ENCODE peak calls at places on chromosome 17, in seven cellular contexts. Z, A, Q, T, G, V and M are unnamed samples.
A peak's percentile ranks its signal among the peaks of the same experiment; 100 is the strongest.

GRCh38 chr17:4625181-4625601 is 16.3 kb downstream of the ALOX15 start:
- DNase-seq in Z (no peak), A (no peak), Q (no peak), T (no peak), G (no peak), V (no peak), M (no peak)

GRCh38 chr17:7309628-7310027 is 2.2 kb downstream of the EIF5A start:
- DNase-seq in Z (no peak), A (no peak), Q (no peak), T (no peak), G (no peak), V (no peak), M (no peak)

GRCh38 chr17:8803531-8804416 is 4.6 kb upstream of the MFSD6L start:
- DNase-seq in Z (no peak), A (no peak), Q (peak; percentile 43), T (peak; percentile 76), G (peak; percentile 37), V (no peak), M (no peak)

GRCh38 chr17:39929657-39930407 is 2.3 kb downstream of the LRRC3C start:
- DNase-seq in Z (no peak), A (no peak), Q (no peak), T (no peak), G (no peak), V (no peak), M (no peak)

GRCh38 chr17:64992325-64992802 is 64.2 kb downstream of the GNA13 start:
- DNase-seq in Z (no peak), A (no peak), Q (no peak), T (peak; percentile 18), G (no peak), V (no peak), M (no peak)

GRCh38 chr17:27360507-27360906 is 66.6 kb downstream of the WSB1 start:
- DNase-seq in Z (no peak), A (no peak), Q (no peak), T (no peak), G (no peak), V (no peak), M (no peak)

GRCh38 chr17:5823219-5823618 is 238.9 kb upstream of the NLRP1 start:
- DNase-seq in Z (no peak), A (no peak), Q (no peak), T (no peak), G (no peak), V (no peak), M (no peak)

GRCh38 chr17:42304187-42305030 is 16.1 kb downstream of the STAT5A start:
- DNase-seq in Z (no peak), A (no peak), Q (no peak), T (no peak), G (no peak), V (no peak), M (no peak)

GRCh38 chr17:72967263-72967962 is 125.1 kb downstream of the SLC39A11 start:
- DNase-seq in Z (no peak), A (no peak), Q (no peak), T (no peak), G (no peak), V (no peak), M (no peak)

GRCh38 chr17:35778641-35779196 is 16.7 kb downstream of the MMP28 start:
- DNase-seq in Z (no peak), A (no peak), Q (no peak), T (no peak), G (no peak), V (no peak), M (no peak)

GRCh38 chr17:81917565-81918332 is at the start of gene SIRT7:
- DNase-seq in Z (peak; percentile 85), A (peak; percentile 93), Q (peak; percentile 75), T (peak; percentile 92), G (peak; percentile 94), V (peak; percentile 75), M (peak; percentile 68)

GRCh38 chr17:77054926-77055325 is 85.8 kb upstream of the SEC14L1 start:
- DNase-seq in Z (no peak), A (peak; percentile 16), Q (no peak), T (no peak), G (no peak), V (no peak), M (no peak)

GRCh38 chr17:77045441-77046041 is 95.2 kb upstream of the SEC14L1 start:
- DNase-seq in Z (no peak), A (no peak), Q (no peak), T (no peak), G (no peak), V (no peak), M (no peak)

GRCh38 chr17:77049440-77049839 is 91.3 kb upstream of the SEC14L1 start:
- DNase-seq in Z (no peak), A (no peak), Q (no peak), T (no peak), G (peak; percentile 37), V (no peak), M (no peak)
- TF ChIP-seq CTCF in Z (no peak), A (no peak), Q (no peak), T (no peak), G (peak; percentile 52), V (no peak), M (no peak)

GRCh38 chr17:33500141-33500540 is 207.0 kb upstream of the ASIC2 start:
- DNase-seq in Z (no peak), A (no peak), Q (no peak), T (no peak), G (no peak), V (no peak), M (no peak)

GRCh38 chr17:33499025-33499424 is 205.9 kb upstream of the ASIC2 start:
- DNase-seq in Z (no peak), A (no peak), Q (no peak), T (no peak), G (no peak), V (no peak), M (no peak)

GRCh38 chr17:33504571-33504970 is 211.5 kb upstream of the ASIC2 start:
- DNase-seq in Z (no peak), A (no peak), Q (no peak), T (no peak), G (no peak), V (no peak), M (no peak)

GRCh38 chr17:33498069-33498468 is 205.0 kb upstream of the ASIC2 start:
- DNase-seq in Z (no peak), A (no peak), Q (no peak), T (peak; percentile 90), G (no peak), V (no peak), M (no peak)

DNA sequence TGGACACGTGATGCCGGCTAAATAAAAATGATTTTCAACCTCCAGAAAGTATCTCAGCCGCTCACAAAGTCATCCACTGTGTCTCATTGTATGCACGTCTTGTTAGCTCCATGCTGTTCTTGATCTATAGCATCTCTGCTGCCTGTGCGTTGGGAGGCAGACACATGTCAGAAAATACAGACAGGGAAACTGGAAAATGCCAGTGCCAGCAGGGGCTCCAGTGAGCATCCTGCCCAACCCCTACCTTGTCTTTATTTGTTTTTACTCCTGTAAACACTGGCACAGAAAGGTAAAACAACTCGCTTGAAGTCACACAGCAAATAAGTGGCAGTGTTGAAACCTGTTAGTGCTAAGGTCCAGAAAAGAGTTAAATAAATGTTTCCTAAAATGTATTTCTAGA is 208.1 kb upstream of the ASIC2 start:
- DNase-seq in Z (no peak), A (no peak), Q (no peak), T (no peak), G (no peak), V (no peak), M (no peak)
- TF ChIP-seq CTCF in Z (no peak), A (peak; percentile 19), Q (no peak), T (no peak), G (no peak), V (no peak), M (no peak)

GRCh38 chr17:49788443-49789277 is at the start of gene KAT7:
- DNase-seq in Z (peak; percentile 99), A (peak; percentile 99), Q (peak; percentile 99), T (peak; percentile 100), G (peak; percentile 100), V (peak; percentile 99), M (peak; percentile 97)
- TF ChIP-seq CTCF in Z (no peak), A (no peak), Q (no peak), T (no peak), G (no peak), V (no peak), M (no peak)

DNA sequence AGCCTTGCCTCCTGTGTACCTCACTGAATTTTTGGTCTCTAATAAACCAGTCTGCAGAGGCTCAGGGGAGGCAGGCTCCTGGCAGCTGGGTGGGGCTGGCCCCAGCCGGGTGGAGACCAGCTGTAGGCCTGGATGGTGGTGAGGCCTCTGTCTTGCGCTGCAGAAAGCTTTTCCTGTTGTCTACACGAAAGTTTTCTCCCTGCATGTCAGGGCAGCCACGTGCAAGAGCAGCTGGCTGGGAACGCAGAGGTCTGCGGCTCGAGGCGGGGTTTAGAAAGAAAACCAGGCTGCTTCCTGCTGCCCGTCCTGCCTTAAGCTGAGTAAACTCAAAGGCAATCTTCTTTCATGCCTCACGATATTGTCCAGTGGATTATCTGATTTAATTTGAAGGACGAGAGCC is 2.4 kb downstream of the SERPINF1 start:
- DNase-seq in Z (peak; percentile 83), A (no peak), Q (no peak), T (peak; percentile 96), G (no peak), V (peak; percentile 74), M (no peak)
- TF ChIP-seq CTCF in Z (no peak), A (no peak), Q (no peak), T (no peak), G (no peak), V (no peak), M (no peak)

GRCh38 chr17:79835470-79835899 is 3.8 kb downstream of the CBX4 start:
- DNase-seq in Z (peak; percentile 27), A (peak; percentile 69), Q (peak; percentile 57), T (no peak), G (no peak), V (no peak), M (no peak)
- TF ChIP-seq CTCF in Z (no peak), A (peak; percentile 27), Q (no peak), T (no peak), G (no peak), V (no peak), M (no peak)

GRCh38 chr17:21163101-21163500 is 36.3 kb downstream of the DHRS7B start:
- DNase-seq in Z (no peak), A (no peak), Q (no peak), T (no peak), G (no peak), V (no peak), M (no peak)
- TF ChIP-seq CTCF in Z (no peak), A (peak; percentile 27), Q (no peak), T (no peak), G (no peak), V (no peak), M (peak; percentile 32)

GRCh38 chr17:33927732-33928133 is 327.4 kb upstream of the CCL2 start:
- DNase-seq in Z (no peak), A (peak; percentile 36), Q (no peak), T (no peak), G (no peak), V (no peak), M (no peak)
- TF ChIP-seq CTCF in Z (no peak), A (peak; percentile 57), Q (no peak), T (no peak), G (peak; percentile 23), V (peak; percentile 59), M (peak; percentile 22)